ENCODE peak calls at places on chromosomes 2 and 18, in seven cellular contexts. B is SK-N-SH, M is HCT116, N is K562, A is HepG2, V is GM12878, I is H1. R is an unnamed sample.

GRCh38 chr2:237618449-237618848 is 8.9 kb upstream of the LRRFIP1 start:
- DNase-seq in B (no peak), N (no peak), I (no peak), V (no peak), M (no peak), A (no peak), R (no peak)

GRCh38 chr18:30828700-30829099 is 213.8 kb downstream of the DSC3 start:
- DNase-seq in B (no peak), V (no peak), N (no peak), A (no peak), M (no peak), I (no peak), R (no peak)

GRCh38 chr2:68548396-68548795 is 81.0 kb downstream of the APLF start:
- DNase-seq in A (no peak), B (no peak), M (no peak), N (no peak), V (no peak), I (no peak), R (no peak)

GRCh38 chr18:76432970-76433767 is 61.9 kb downstream of the ZNF516 start:
- DNase-seq in M (no peak), A (no peak), V (no peak), N (no peak), B (peak), I (no peak), R (no peak)

GRCh38 chr18:76981388-76981968 is 151.1 kb downstream of the MBP start:
- DNase-seq in N (no peak), V (peak), I (peak), M (no peak), A (no peak), B (no peak), R (no peak)

GRCh38 chr18:55672574-55673361 is 84.8 kb upstream of the TCF4 start:
- DNase-seq in I (no peak), M (no peak), N (no peak), A (no peak), V (no peak), B (no peak), R (no peak)

GRCh38 chr2:317501-318424 is 29.9 kb upstream of the ALKAL2 start:
- DNase-seq in A (no peak), B (no peak), V (no peak), N (no peak), I (no peak), M (no peak), R (no peak)

GRCh38 chr2:231034291-231034882 is 2.9 kb upstream of the C2orf72 start:
- DNase-seq in V (no peak), B (no peak), M (no peak), I (no peak), N (no peak), A (peak), R (no peak)

GRCh38 chr18:4450065-4450676 is 4.9 kb downstream of the DLGAP1 start:
- DNase-seq in B (no peak), I (no peak), A (no peak), M (no peak), V (no peak), N (no peak), R (no peak)

GRCh38 chr2:43258547-43259156 is 32.2 kb upstream of the ZFP36L2 start:
- DNase-seq in B (no peak), A (peak), I (no peak), N (no peak), M (no peak), V (no peak), R (no peak)

GRCh38 chr2:197599285-197599965 is 76.0 kb downstream of the RFTN2 start:
- DNase-seq in B (peak), V (no peak), I (no peak), M (peak), A (peak), N (peak), R (peak)

GRCh38 chr2:71749671-71750101 is 296.3 kb downstream of the DYSF start:
- DNase-seq in A (no peak), N (no peak), M (no peak), V (no peak), B (no peak), I (no peak), R (no peak)

GRCh38 chr2:12715878-12716249 is 872 bp upstream of the TRIB2 start:
- DNase-seq in A (peak), N (peak), M (peak), I (peak), V (no peak), B (peak), R (peak)

GRCh38 chr2:107627164-107627563 is 199.5 kb upstream of the RGPD4 start:
- DNase-seq in V (no peak), N (no peak), M (no peak), B (no peak), A (no peak), I (no peak), R (no peak)

GRCh38 chr2:134301099-134301970 is 47.5 kb downstream of the MGAT5 start:
- DNase-seq in N (no peak), V (no peak), I (no peak), B (no peak), A (no peak), M (no peak), R (no peak)

GRCh38 chr2:145752091-145752806 is 1232.3 kb upstream of the ZEB2 start:
- DNase-seq in V (no peak), N (peak), M (peak), A (peak), B (peak), I (no peak), R (peak)

GRCh38 chr2:71608034-71608433 is 154.7 kb downstream of the DYSF start:
- DNase-seq in B (peak), A (no peak), M (no peak), N (no peak), V (no peak), I (no peak), R (no peak)

GRCh38 chr18:36819621-36820020 is 9.2 kb downstream of the TPGS2 start:
- DNase-seq in B (no peak), M (no peak), N (no peak), A (no peak), V (no peak), I (no peak), R (no peak)

GRCh38 chr2:236662231-236663160 is 92.9 kb downstream of the ACKR3 start:
- DNase-seq in I (no peak), B (no peak), A (no peak), V (no peak), M (no peak), N (no peak), R (no peak)

GRCh38 chr2:148508878-148509702 is 135.5 kb upstream of the EPC2 start:
- DNase-seq in I (peak), V (peak), B (peak), A (peak), N (peak), M (peak), R (peak)

GRCh38 chr2:201235865-201236811 is 24.2 kb upstream of the CASP8 start:
- DNase-seq in N (peak), V (no peak), A (peak), B (peak), I (peak), M (no peak), R (peak)

GRCh38 chr2:124283090-124283489 is 258.0 kb downstream of the CNTNAP5 start:
- DNase-seq in N (no peak), V (no peak), A (no peak), B (no peak), I (no peak), M (no peak), R (peak)

GRCh38 chr2:240832205-240832727 is 12.2 kb upstream of the KIF1A start:
- DNase-seq in A (peak), I (peak), N (peak), V (peak), B (peak), M (peak), R (no peak)

GRCh38 chr18:48898521-48898920 is 52.2 kb downstream of the SMAD7 start:
- DNase-seq in N (no peak), M (no peak), V (no peak), A (no peak), I (no peak), B (no peak), R (no peak)

GRCh38 chr2:177028296-177028695 is 184.3 kb upstream of the HNRNPA3 start:
- DNase-seq in V (no peak), M (no peak), A (no peak), B (no peak), N (no peak), I (no peak), R (no peak)

GRCh38 chr2:120862254-120863172 is 126.8 kb downstream of the GLI2 start:
- DNase-seq in M (no peak), V (no peak), B (no peak), N (no peak), I (no peak), A (no peak), R (no peak)
- TF ChIP-seq JUND in M (no peak), V (no peak), B (no peak), N (no peak), I (no peak), A (no peak), R (no peak)

DNA sequence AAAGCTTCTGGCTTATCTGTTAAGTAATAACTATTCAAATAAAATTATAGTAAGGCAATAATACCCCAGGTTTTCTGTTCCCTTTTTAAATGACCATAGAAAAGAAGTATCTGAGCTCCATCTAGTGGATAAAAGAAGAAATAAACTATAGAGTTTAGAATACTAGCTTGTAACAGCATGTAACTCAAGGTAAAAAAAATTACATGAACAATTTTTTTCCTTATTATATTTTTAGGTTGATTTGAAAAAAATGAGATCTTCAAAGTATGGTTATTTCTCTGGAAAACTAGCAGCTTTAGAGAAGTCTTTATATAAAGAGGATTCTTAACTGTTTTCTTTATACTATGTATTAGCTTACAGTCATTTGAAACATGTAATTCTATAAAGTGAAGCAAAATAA is 58.1 kb downstream of the NCKAP1 start:
- DNase-seq in B (peak), A (peak), N (peak), M (peak), I (no peak), V (no peak), R (peak)
- TF ChIP-seq JUND in B (no peak), A (no peak), N (no peak), M (no peak), I (no peak), V (no peak), R (no peak)

DNA sequence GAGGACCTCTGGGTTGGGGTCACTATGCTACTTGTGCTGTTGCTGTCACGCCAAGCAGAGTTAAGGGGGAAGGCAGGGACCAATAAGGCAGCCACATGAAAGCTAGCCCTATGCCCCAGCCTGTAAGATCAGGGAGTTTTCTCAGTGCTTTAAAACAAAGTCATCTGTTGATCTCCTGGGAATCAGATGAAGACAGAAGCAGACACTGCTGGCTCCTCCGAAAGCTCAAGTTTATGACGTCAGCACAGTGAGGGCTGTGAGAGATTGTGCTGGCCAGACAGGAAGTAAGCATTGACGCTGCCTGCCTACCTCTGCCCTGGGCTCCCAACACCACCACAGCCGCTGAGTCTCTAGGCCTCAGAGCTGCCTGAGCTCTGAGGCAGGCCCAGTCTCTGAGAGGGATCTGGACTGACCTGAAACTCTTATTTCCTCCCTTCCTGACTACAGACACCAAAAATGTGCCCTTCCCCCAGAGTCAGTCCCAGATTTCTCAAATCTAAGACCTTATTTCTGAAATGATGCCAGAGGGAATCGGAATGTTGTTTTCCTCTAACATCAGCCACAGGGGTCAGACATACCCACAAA is 118.1 kb upstream of the EPAS1 start:
- DNase-seq in V (peak), M (no peak), N (peak), B (peak), A (no peak), I (no peak), R (no peak)
- TF ChIP-seq JUND in V (no peak), M (no peak), N (peak), B (no peak), A (no peak), I (no peak), R (no peak)

GRCh38 chr18:46497129-46497528 is 159.9 kb downstream of the LOXHD1 start:
- DNase-seq in V (no peak), I (peak), A (peak), N (peak), M (no peak), B (no peak), R (peak)
- TF ChIP-seq JUND in V (no peak), I (no peak), A (no peak), N (no peak), M (no peak), B (no peak), R (no peak)

GRCh38 chr2:191170773-191171172 is 20.0 kb upstream of the STAT4 start:
- DNase-seq in A (no peak), I (no peak), N (no peak), V (no peak), B (no peak), M (no peak), R (no peak)

GRCh38 chr2:191173206-191173605 is 22.4 kb upstream of the STAT4 start:
- DNase-seq in A (no peak), V (no peak), I (no peak), M (no peak), B (no peak), N (no peak), R (no peak)

GRCh38 chr2:191170301-191170636 is 19.5 kb upstream of the STAT4 start:
- DNase-seq in V (no peak), N (no peak), M (no peak), A (no peak), B (no peak), I (no peak), R (no peak)

GRCh38 chr2:191171291-191171690 is 20.5 kb upstream of the STAT4 start:
- DNase-seq in N (no peak), B (peak), M (no peak), I (no peak), A (no peak), V (no peak), R (no peak)

GRCh38 chr2:191171708-191172355 is 21.0 kb upstream of the STAT4 start:
- DNase-seq in V (no peak), N (no peak), I (no peak), B (no peak), A (no peak), M (no peak), R (no peak)
- TF ChIP-seq JUND in V (no peak), N (no peak), I (no peak), B (peak), A (no peak), M (peak), R (no peak)

R was measured in T47D.